ENCODE peak calls at places on chromosomes 16 and 17, in five cellular contexts. R is NCI-H1436, C is naive B cell, U is ELR, G is H9. B is an unnamed sample.

GRCh38 chr16:15607700-15608396 is 35.1 kb downstream of the MARF1 start:
- DNase-seq in R (no peak), C (no peak), U (peak), G (no peak), B (no peak)

GRCh38 chr17:66654341-66654740 is 180.6 kb upstream of the CACNG5 start:
- DNase-seq in R (no peak), C (no peak), U (peak), G (no peak), B (no peak)

GRCh38 chr16:89544113-89544512 is 16.4 kb upstream of the RPL13 start:
- DNase-seq in R (no peak), C (no peak), U (no peak), G (no peak), B (no peak)

GRCh38 chr17:58281511-58282011 is 826 bp upstream of the MPO start:
- DNase-seq in R (no peak), C (no peak), U (no peak), G (no peak), B (no peak)

GRCh38 chr17:17387461-17388362 is 84.5 kb downstream of the NT5M start:
- DNase-seq in R (peak), C (no peak), U (peak), G (peak), B (peak)

GRCh38 chr16:27248036-27248435 is 20.5 kb downstream of the NSMCE1 start:
- DNase-seq in R (no peak), C (no peak), U (no peak), G (no peak), B (no peak)

GRCh38 chr16:50083996-50084395 is 18.2 kb downstream of the HEATR3 start:
- DNase-seq in R (no peak), C (no peak), U (no peak), G (no peak), B (no peak)

GRCh38 chr17:60103957-60104356 is 25.2 kb upstream of the HEATR6 start:
- DNase-seq in R (no peak), C (no peak), U (peak), G (no peak), B (no peak)

GRCh38 chr17:76467366-76467765 is at the start of gene AANAT:
- DNase-seq in R (no peak), C (no peak), U (no peak), G (peak), B (peak)